ENCODE peak calls at places on chromosomes 3 and 15, in four cellular contexts. One of them, this sample, is unnamed.

GRCh38 chr3:67361770-67362169 is 292.6 kb downstream of the SUCLG2 start:
- DNase-seq in lower lobe of right lung: no peak
- DNase-seq in RWPE2: no peak
- DNase-seq in GM10248: no peak
- DNase-seq in this sample: no peak

GRCh38 chr15:73904026-73904815 is 22.0 kb upstream of the LOXL1 start:
- DNase-seq in lower lobe of right lung: peak; percentile 9
- DNase-seq in RWPE2: no peak
- DNase-seq in GM10248: no peak
- DNase-seq in this sample: no peak

GRCh38 chr3:24018784-24019570 is 73.9 kb downstream of the NR1D2 start:
- DNase-seq in lower lobe of right lung: no peak
- DNase-seq in RWPE2: no peak
- DNase-seq in GM10248: no peak
- DNase-seq in this sample: peak; percentile 23

GRCh38 chr3:177824190-177824786 is 627.0 kb upstream of the TBL1XR1 start:
- DNase-seq in lower lobe of right lung: no peak
- DNase-seq in RWPE2: no peak
- DNase-seq in GM10248: no peak
- DNase-seq in this sample: peak; percentile 14

GRCh38 chr15:26051771-26052685 is 188.9 kb upstream of the ATP10A start:
- DNase-seq in lower lobe of right lung: no peak
- DNase-seq in RWPE2: no peak
- DNase-seq in GM10248: no peak
- DNase-seq in this sample: no peak

GRCh38 chr15:47485419-47485818 is 231.9 kb upstream of the SEMA6D start:
- DNase-seq in lower lobe of right lung: no peak
- DNase-seq in RWPE2: no peak
- DNase-seq in GM10248: no peak
- DNase-seq in this sample: no peak

GRCh38 chr3:13420051-13420816 is at the start of gene NUP210:
- DNase-seq in lower lobe of right lung: peak; percentile 70
- DNase-seq in RWPE2: no peak
- DNase-seq in GM10248: peak; percentile 89
- DNase-seq in this sample: no peak

GRCh38 chr3:195753609-195754008 is 32.8 kb downstream of the MUC20 start:
- DNase-seq in lower lobe of right lung: peak; percentile 20
- DNase-seq in RWPE2: no peak
- DNase-seq in GM10248: no peak
- DNase-seq in this sample: no peak

GRCh38 chr3:46200211-46200610 is 7.9 kb downstream of the CCR1 start:
- DNase-seq in lower lobe of right lung: no peak
- DNase-seq in RWPE2: no peak
- DNase-seq in GM10248: no peak
- DNase-seq in this sample: no peak

GRCh38 chr15:60390931-60391501 is 6.8 kb downstream of the ANXA2 start:
- DNase-seq in lower lobe of right lung: no peak
- DNase-seq in RWPE2: peak; percentile 88
- DNase-seq in GM10248: no peak
- DNase-seq in this sample: peak; percentile 80

GRCh38 chr3:354433-354832 is 157.9 kb downstream of the CHL1 start:
- DNase-seq in lower lobe of right lung: no peak
- DNase-seq in RWPE2: no peak
- DNase-seq in GM10248: peak; percentile 31
- DNase-seq in this sample: no peak

GRCh38 chr3:126880898-126881297 is 102.0 kb upstream of the PLXNA1 start:
- DNase-seq in lower lobe of right lung: no peak
- DNase-seq in RWPE2: no peak
- DNase-seq in GM10248: no peak
- DNase-seq in this sample: no peak

GRCh38 chr3:158906749-158907148 is 104.9 kb downstream of the MFSD1 start:
- DNase-seq in lower lobe of right lung: no peak
- DNase-seq in RWPE2: no peak
- DNase-seq in GM10248: no peak
- DNase-seq in this sample: no peak

GRCh38 chr15:58459562-58459961 is 27.8 kb downstream of the LIPC start:
- DNase-seq in lower lobe of right lung: no peak
- DNase-seq in RWPE2: no peak
- DNase-seq in GM10248: no peak
- DNase-seq in this sample: no peak

This sample was measured in RWPE1.